ENCODE peak calls at places on chromosomes 12 and 14, in nine cellular contexts. One of them, this sample, is unnamed.

GRCh38 chr12:91173139-91173538 is 9.5 kb downstream of the DCN start:
- DNase-seq in cardiac muscle cell: no peak
- DNase-seq in fibroblast of pulmonary artery: no peak
- DNase-seq in cardiac fibroblast: no peak
- DNase-seq in AG09319: no peak
- DNase-seq in AG10803: no peak
- DNase-seq in A673: no peak
- DNase-seq in gastrocnemius medialis: no peak
- DNase-seq in stomach: no peak
- DNase-seq in this sample: no peak

GRCh38 chr12:65462506-65462905 is 184.0 kb downstream of the MSRB3 start:
- DNase-seq in cardiac muscle cell: no peak
- DNase-seq in fibroblast of pulmonary artery: no peak
- DNase-seq in cardiac fibroblast: no peak
- DNase-seq in AG09319: no peak
- DNase-seq in AG10803: no peak
- DNase-seq in A673: no peak
- DNase-seq in gastrocnemius medialis: no peak
- DNase-seq in stomach: no peak
- DNase-seq in this sample: no peak

GRCh38 chr12:24991209-24992049 is 42.5 kb upstream of the BCAT1 start:
- DNase-seq in cardiac muscle cell: peak
- DNase-seq in fibroblast of pulmonary artery: peak
- DNase-seq in cardiac fibroblast: peak
- DNase-seq in AG09319: peak
- DNase-seq in AG10803: peak
- DNase-seq in A673: peak
- DNase-seq in gastrocnemius medialis: no peak
- DNase-seq in stomach: no peak
- DNase-seq in this sample: no peak

GRCh38 chr14:96564389-96564788 is 62.2 kb downstream of the PAPOLA start:
- DNase-seq in cardiac muscle cell: no peak
- DNase-seq in fibroblast of pulmonary artery: peak
- DNase-seq in cardiac fibroblast: peak
- DNase-seq in AG09319: no peak
- DNase-seq in AG10803: no peak
- DNase-seq in A673: peak
- DNase-seq in gastrocnemius medialis: no peak
- DNase-seq in stomach: no peak
- DNase-seq in this sample: no peak

GRCh38 chr12:57545809-57546437 is 1.1 kb downstream of the DCTN2 start:
- DNase-seq in cardiac muscle cell: no peak
- DNase-seq in fibroblast of pulmonary artery: no peak
- DNase-seq in cardiac fibroblast: no peak
- DNase-seq in AG09319: no peak
- DNase-seq in AG10803: no peak
- DNase-seq in A673: no peak
- DNase-seq in gastrocnemius medialis: no peak
- DNase-seq in stomach: no peak
- DNase-seq in this sample: no peak

GRCh38 chr12:125132698-125133400 is 67.6 kb downstream of the AACS start:
- DNase-seq in cardiac muscle cell: no peak
- DNase-seq in fibroblast of pulmonary artery: no peak
- DNase-seq in cardiac fibroblast: peak
- DNase-seq in AG09319: no peak
- DNase-seq in AG10803: peak
- DNase-seq in A673: no peak
- DNase-seq in gastrocnemius medialis: no peak
- DNase-seq in stomach: no peak
- DNase-seq in this sample: no peak

GRCh38 chr12:3045989-3046388 is 31.2 kb upstream of the TSPAN9 start:
- DNase-seq in cardiac muscle cell: no peak
- DNase-seq in fibroblast of pulmonary artery: no peak
- DNase-seq in cardiac fibroblast: no peak
- DNase-seq in AG09319: no peak
- DNase-seq in AG10803: no peak
- DNase-seq in A673: no peak
- DNase-seq in gastrocnemius medialis: no peak
- DNase-seq in stomach: no peak
- DNase-seq in this sample: no peak

GRCh38 chr12:55060470-55060869 is 40.7 kb downstream of the NEUROD4 start:
- DNase-seq in cardiac muscle cell: no peak
- DNase-seq in fibroblast of pulmonary artery: no peak
- DNase-seq in cardiac fibroblast: no peak
- DNase-seq in AG09319: no peak
- DNase-seq in AG10803: no peak
- DNase-seq in A673: no peak
- DNase-seq in gastrocnemius medialis: no peak
- DNase-seq in stomach: no peak
- DNase-seq in this sample: no peak

GRCh38 chr14:60482743-60483142 is 3.1 kb downstream of the C14orf39 start:
- DNase-seq in cardiac muscle cell: no peak
- DNase-seq in fibroblast of pulmonary artery: no peak
- DNase-seq in cardiac fibroblast: peak
- DNase-seq in AG09319: no peak
- DNase-seq in AG10803: no peak
- DNase-seq in A673: no peak
- DNase-seq in gastrocnemius medialis: no peak
- DNase-seq in stomach: no peak
- DNase-seq in this sample: no peak

GRCh38 chr12:12349711-12350665 is at the start of gene MANSC1:
- DNase-seq in cardiac muscle cell: peak
- DNase-seq in fibroblast of pulmonary artery: peak
- DNase-seq in cardiac fibroblast: peak
- DNase-seq in AG09319: no peak
- DNase-seq in AG10803: peak
- DNase-seq in A673: peak
- DNase-seq in gastrocnemius medialis: peak
- DNase-seq in stomach: peak
- DNase-seq in this sample: peak

GRCh38 chr12:110694330-110694891 is 5.5 kb upstream of the HVCN1 start:
- DNase-seq in cardiac muscle cell: no peak
- DNase-seq in fibroblast of pulmonary artery: no peak
- DNase-seq in cardiac fibroblast: no peak
- DNase-seq in AG09319: no peak
- DNase-seq in AG10803: no peak
- DNase-seq in A673: no peak
- DNase-seq in gastrocnemius medialis: peak
- DNase-seq in stomach: no peak
- DNase-seq in this sample: no peak

GRCh38 chr12:80001562-80001961 is 66.7 kb upstream of the PPP1R12A start:
- DNase-seq in cardiac muscle cell: no peak
- DNase-seq in fibroblast of pulmonary artery: no peak
- DNase-seq in cardiac fibroblast: no peak
- DNase-seq in AG09319: no peak
- DNase-seq in AG10803: no peak
- DNase-seq in A673: no peak
- DNase-seq in gastrocnemius medialis: no peak
- DNase-seq in stomach: no peak
- DNase-seq in this sample: no peak

GRCh38 chr12:38158428-38159091 is 158.0 kb upstream of the ALG10B start:
- DNase-seq in cardiac muscle cell: no peak
- DNase-seq in fibroblast of pulmonary artery: no peak
- DNase-seq in cardiac fibroblast: no peak
- DNase-seq in AG09319: no peak
- DNase-seq in AG10803: no peak
- DNase-seq in A673: no peak
- DNase-seq in gastrocnemius medialis: no peak
- DNase-seq in stomach: no peak
- DNase-seq in this sample: no peak

GRCh38 chr14:49640540-49641417 is 5.7 kb upstream of the DNAAF2 start:
- DNase-seq in cardiac muscle cell: no peak
- DNase-seq in fibroblast of pulmonary artery: no peak
- DNase-seq in cardiac fibroblast: no peak
- DNase-seq in AG09319: no peak
- DNase-seq in AG10803: no peak
- DNase-seq in A673: no peak
- DNase-seq in gastrocnemius medialis: no peak
- DNase-seq in stomach: no peak
- DNase-seq in this sample: no peak

GRCh38 chr12:62434504-62435336 is 31.9 kb upstream of the MON2 start:
- DNase-seq in cardiac muscle cell: no peak
- DNase-seq in fibroblast of pulmonary artery: no peak
- DNase-seq in cardiac fibroblast: no peak
- DNase-seq in AG09319: no peak
- DNase-seq in AG10803: no peak
- DNase-seq in A673: no peak
- DNase-seq in gastrocnemius medialis: no peak
- DNase-seq in stomach: peak
- DNase-seq in this sample: no peak

GRCh38 chr12:13573698-13574321 is 377.3 kb downstream of the EMP1 start:
- DNase-seq in cardiac muscle cell: no peak
- DNase-seq in fibroblast of pulmonary artery: peak
- DNase-seq in cardiac fibroblast: peak
- DNase-seq in AG09319: peak
- DNase-seq in AG10803: peak
- DNase-seq in A673: peak
- DNase-seq in gastrocnemius medialis: no peak
- DNase-seq in stomach: no peak
- DNase-seq in this sample: no peak

GRCh38 chr12:86230516-86231146 is 25.6 kb downstream of the MGAT4C start:
- DNase-seq in cardiac muscle cell: no peak
- DNase-seq in fibroblast of pulmonary artery: peak
- DNase-seq in cardiac fibroblast: peak
- DNase-seq in AG09319: no peak
- DNase-seq in AG10803: no peak
- DNase-seq in A673: no peak
- DNase-seq in gastrocnemius medialis: no peak
- DNase-seq in stomach: no peak
- DNase-seq in this sample: no peak

GRCh38 chr14:95061317-95062093 is 95.8 kb downstream of the DICER1 start:
- DNase-seq in cardiac muscle cell: no peak
- DNase-seq in fibroblast of pulmonary artery: no peak
- DNase-seq in cardiac fibroblast: no peak
- DNase-seq in AG09319: no peak
- DNase-seq in AG10803: no peak
- DNase-seq in A673: no peak
- DNase-seq in gastrocnemius medialis: no peak
- DNase-seq in stomach: no peak
- DNase-seq in this sample: no peak

GRCh38 chr14:55221186-55221585 is 29.8 kb upstream of the DLGAP5 start:
- DNase-seq in cardiac muscle cell: no peak
- DNase-seq in fibroblast of pulmonary artery: peak
- DNase-seq in cardiac fibroblast: peak
- DNase-seq in AG09319: no peak
- DNase-seq in AG10803: peak
- DNase-seq in A673: no peak
- DNase-seq in gastrocnemius medialis: no peak
- DNase-seq in stomach: no peak
- DNase-seq in this sample: no peak

GRCh38 chr12:124549629-124550028 is 17.8 kb downstream of the NCOR2 start:
- DNase-seq in cardiac muscle cell: no peak
- DNase-seq in fibroblast of pulmonary artery: no peak
- DNase-seq in cardiac fibroblast: no peak
- DNase-seq in AG09319: no peak
- DNase-seq in AG10803: no peak
- DNase-seq in A673: no peak
- DNase-seq in gastrocnemius medialis: no peak
- DNase-seq in stomach: no peak
- DNase-seq in this sample: no peak

DNA sequence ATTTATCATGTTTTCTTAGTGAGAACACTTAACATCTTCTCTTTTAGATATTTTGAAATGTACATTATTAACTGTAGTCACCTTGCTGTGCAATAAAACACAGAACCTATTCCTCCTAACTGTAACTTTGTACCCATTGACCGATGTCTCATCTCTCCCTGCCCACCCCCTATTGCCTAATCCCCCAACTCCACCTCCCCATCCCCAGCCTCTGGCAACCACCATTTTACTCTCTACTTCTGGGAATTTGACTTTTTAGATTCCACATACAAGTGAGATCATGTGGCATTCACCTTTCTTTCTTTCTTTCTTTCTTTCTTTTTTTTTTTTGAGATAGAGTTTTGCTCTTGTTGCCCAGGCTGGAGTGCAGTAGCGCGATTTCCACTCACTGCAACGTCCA is 4.4 kb upstream of the CCDC198 start:
- DNase-seq in cardiac muscle cell: no peak
- DNase-seq in fibroblast of pulmonary artery: no peak
- DNase-seq in cardiac fibroblast: no peak
- DNase-seq in AG09319: no peak
- DNase-seq in AG10803: no peak
- DNase-seq in A673: no peak
- DNase-seq in gastrocnemius medialis: no peak
- DNase-seq in stomach: no peak
- DNase-seq in this sample: no peak
- TF ChIP-seq CTCF in cardiac muscle cell: no peak
- TF ChIP-seq CTCF in fibroblast of pulmonary artery: no peak
- TF ChIP-seq CTCF in cardiac fibroblast: no peak
- TF ChIP-seq CTCF in AG09319: no peak
- TF ChIP-seq CTCF in AG10803: no peak
- TF ChIP-seq CTCF in A673: no peak
- TF ChIP-seq CTCF in gastrocnemius medialis: no peak
- TF ChIP-seq CTCF in stomach: no peak
- TF ChIP-seq CTCF in this sample: no peak

GRCh38 chr12:15278816-15279658 is 43.3 kb upstream of the PTPRO start:
- DNase-seq in cardiac muscle cell: no peak
- DNase-seq in fibroblast of pulmonary artery: peak
- DNase-seq in cardiac fibroblast: peak
- DNase-seq in AG09319: peak
- DNase-seq in AG10803: peak
- DNase-seq in A673: peak
- DNase-seq in gastrocnemius medialis: peak
- DNase-seq in stomach: peak
- DNase-seq in this sample: no peak
- TF ChIP-seq CTCF in cardiac muscle cell: peak
- TF ChIP-seq CTCF in fibroblast of pulmonary artery: peak
- TF ChIP-seq CTCF in cardiac fibroblast: peak
- TF ChIP-seq CTCF in AG09319: no peak
- TF ChIP-seq CTCF in AG10803: no peak
- TF ChIP-seq CTCF in A673: peak
- TF ChIP-seq CTCF in gastrocnemius medialis: no peak
- TF ChIP-seq CTCF in stomach: no peak
- TF ChIP-seq CTCF in this sample: no peak

GRCh38 chr14:104968541-104969401 is 9.4 kb downstream of the AHNAK2 start:
- DNase-seq in cardiac muscle cell: no peak
- DNase-seq in fibroblast of pulmonary artery: peak
- DNase-seq in cardiac fibroblast: peak
- DNase-seq in AG09319: no peak
- DNase-seq in AG10803: peak
- DNase-seq in A673: peak
- DNase-seq in gastrocnemius medialis: no peak
- DNase-seq in stomach: no peak
- DNase-seq in this sample: no peak
- TF ChIP-seq CTCF in cardiac muscle cell: peak
- TF ChIP-seq CTCF in fibroblast of pulmonary artery: peak
- TF ChIP-seq CTCF in cardiac fibroblast: peak
- TF ChIP-seq CTCF in AG09319: no peak
- TF ChIP-seq CTCF in AG10803: no peak
- TF ChIP-seq CTCF in A673: no peak
- TF ChIP-seq CTCF in gastrocnemius medialis: no peak
- TF ChIP-seq CTCF in stomach: no peak
- TF ChIP-seq CTCF in this sample: no peak

DNA sequence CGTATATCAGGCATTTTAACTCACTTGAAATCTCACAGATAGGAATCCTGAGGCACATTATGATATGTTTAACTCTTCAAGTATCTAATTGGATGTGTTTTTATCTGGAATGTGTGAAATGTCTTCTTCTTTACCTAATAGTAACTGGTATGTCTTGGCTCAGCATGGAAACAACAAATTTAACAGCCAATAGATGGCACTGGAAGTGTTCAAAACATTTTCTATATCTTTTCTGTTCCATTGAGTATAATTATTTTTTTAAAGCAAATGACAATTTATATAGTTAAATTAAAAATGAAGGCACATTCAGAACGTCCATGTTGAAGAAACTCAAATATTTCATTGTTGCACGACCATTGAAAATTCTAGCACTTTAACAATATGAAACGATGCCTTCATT is 164.6 kb upstream of the SLC16A7 start:
- DNase-seq in cardiac muscle cell: no peak
- DNase-seq in fibroblast of pulmonary artery: peak
- DNase-seq in cardiac fibroblast: peak
- DNase-seq in AG09319: no peak
- DNase-seq in AG10803: peak
- DNase-seq in A673: no peak
- DNase-seq in gastrocnemius medialis: no peak
- DNase-seq in stomach: no peak
- DNase-seq in this sample: no peak
- TF ChIP-seq CTCF in cardiac muscle cell: peak
- TF ChIP-seq CTCF in fibroblast of pulmonary artery: peak
- TF ChIP-seq CTCF in cardiac fibroblast: no peak
- TF ChIP-seq CTCF in AG09319: peak
- TF ChIP-seq CTCF in AG10803: peak
- TF ChIP-seq CTCF in A673: peak
- TF ChIP-seq CTCF in gastrocnemius medialis: no peak
- TF ChIP-seq CTCF in stomach: no peak
- TF ChIP-seq CTCF in this sample: no peak

This sample was measured in natural killer cell.